ENCODE peak calls at places on chromosomes 7 and 10, in five cellular contexts. G is A549, L is HepG2, J is H1, Y is K562. M is an unnamed sample.

GRCh38 chr10:51389415-51390342 is 309.7 kb downstream of the CSTF2T start:
- DNase-seq in J (peak), G (no peak), Y (peak), L (peak), M (peak)

GRCh38 chr7:127895814-127896280 is 135.4 kb downstream of the LRRC4 start:
- DNase-seq in L (no peak), Y (peak), J (no peak), G (no peak), M (no peak)

GRCh38 chr10:131419797-131420196 is 108.3 kb upstream of the TCERG1L start:
- DNase-seq in Y (no peak), G (no peak), L (no peak), J (no peak), M (no peak)

GRCh38 chr10:46992794-46993552 is 81.7 kb downstream of the PTPN20 start:
- DNase-seq in L (peak), G (peak), J (no peak), Y (no peak), M (peak)

GRCh38 chr10:71740069-71740468 is 20.5 kb upstream of the C10orf105 start:
- DNase-seq in Y (no peak), G (no peak), J (no peak), L (no peak), M (peak)

GRCh38 chr7:44275829-44276570 is 49.4 kb downstream of the CAMK2B start:
- DNase-seq in G (no peak), J (peak), L (no peak), Y (peak), M (no peak)

GRCh38 chr7:42244828-42245227 is 7.8 kb upstream of the GLI3 start:
- DNase-seq in L (no peak), G (no peak), Y (no peak), J (no peak), M (peak)

GRCh38 chr10:88049204-88049603 is 185.8 kb downstream of the PTEN start:
- DNase-seq in L (no peak), Y (no peak), J (no peak), G (no peak), M (no peak)

GRCh38 chr7:11281953-11282352 is 308.3 kb downstream of the PHF14 start:
- DNase-seq in G (no peak), L (no peak), Y (peak), J (no peak), M (no peak)

GRCh38 chr7:145729701-145730100 is 386.9 kb upstream of the CNTNAP2 start:
- DNase-seq in G (no peak), L (no peak), J (no peak), Y (no peak), M (no peak)

GRCh38 chr10:32995751-32996150 is 37.7 kb upstream of the ITGB1 start:
- DNase-seq in L (no peak), J (no peak), G (no peak), Y (no peak), M (peak)

GRCh38 chr10:124474502-124475070 is 13.0 kb downstream of the LHPP start:
- DNase-seq in L (no peak), G (no peak), Y (no peak), J (no peak), M (no peak)

GRCh38 chr7:101545441-101546190 is 83.5 kb downstream of the MYL10 start:
- DNase-seq in G (no peak), J (no peak), Y (no peak), L (no peak), M (no peak)

GRCh38 chr10:118610577-118610976 is 15.1 kb upstream of the PRLHR start:
- DNase-seq in G (no peak), L (no peak), Y (no peak), J (no peak), M (no peak)

GRCh38 chr10:73915206-73915851 is 4.4 kb downstream of the PLAU start:
- DNase-seq in J (no peak), L (no peak), G (no peak), Y (no peak), M (no peak)

GRCh38 chr7:39709768-39710291 is 86.5 kb downstream of the RALA start:
- DNase-seq in G (no peak), J (no peak), Y (no peak), L (no peak), M (peak)

GRCh38 chr7:141460781-141461715 is 90.2 kb upstream of the AGK start:
- DNase-seq in L (no peak), G (no peak), Y (no peak), J (no peak), M (no peak)

GRCh38 chr10:95341716-95342130 is 50.9 kb upstream of the PDLIM1 start:
- DNase-seq in Y (no peak), G (no peak), L (peak), J (no peak), M (peak)

GRCh38 chr7:42138691-42139090 is 98.3 kb downstream of the GLI3 start:
- DNase-seq in G (no peak), J (no peak), L (no peak), Y (no peak), M (no peak)

GRCh38 chr10:70374775-70375614 is 7.4 kb downstream of the LRRC20 start:
- DNase-seq in Y (no peak), L (no peak), J (no peak), G (no peak), M (peak)

GRCh38 chr10:32960022-32960421 is 2.0 kb upstream of the ITGB1 start:
- DNase-seq in G (no peak), J (no peak), Y (peak), L (no peak), M (no peak)

GRCh38 chr7:158957921-158958471 is 101.6 kb downstream of the DYNC2I1 start:
- DNase-seq in Y (peak), G (no peak), L (no peak), J (no peak), M (no peak)

GRCh38 chr7:134890246-134891240 is 95.8 kb upstream of the AGBL3 start:
- DNase-seq in L (peak), J (no peak), Y (no peak), G (no peak), M (peak)

GRCh38 chr10:80493482-80494021 is 39.4 kb downstream of the TSPAN14 start:
- DNase-seq in L (peak), G (no peak), J (no peak), Y (no peak), M (no peak)

GRCh38 chr10:119406137-119406536 is 136.4 kb downstream of the RGS10 start:
- DNase-seq in L (no peak), G (no peak), Y (no peak), J (no peak), M (no peak)

GRCh38 chr7:43196379-43196778 is 83.9 kb downstream of the HECW1 start:
- DNase-seq in Y (no peak), G (no peak), J (no peak), L (no peak), M (no peak)

GRCh38 chr7:131878777-131879176 is 322.3 kb upstream of the PODXL start:
- DNase-seq in Y (no peak), J (no peak), G (no peak), L (no peak), M (no peak)

GRCh38 chr7:139709460-139709859 is 68.3 kb downstream of the HIPK2 start:
- DNase-seq in J (no peak), G (no peak), L (no peak), Y (no peak), M (peak)

GRCh38 chr10:30974355-30974754 is 57.3 kb downstream of the ZNF438 start:
- DNase-seq in G (no peak), L (no peak), Y (no peak), J (no peak), M (no peak)

GRCh38 chr7:107206136-107206535 is 37.3 kb downstream of the HBP1 start:
- DNase-seq in J (no peak), G (no peak), L (no peak), Y (no peak), M (no peak)

DNA sequence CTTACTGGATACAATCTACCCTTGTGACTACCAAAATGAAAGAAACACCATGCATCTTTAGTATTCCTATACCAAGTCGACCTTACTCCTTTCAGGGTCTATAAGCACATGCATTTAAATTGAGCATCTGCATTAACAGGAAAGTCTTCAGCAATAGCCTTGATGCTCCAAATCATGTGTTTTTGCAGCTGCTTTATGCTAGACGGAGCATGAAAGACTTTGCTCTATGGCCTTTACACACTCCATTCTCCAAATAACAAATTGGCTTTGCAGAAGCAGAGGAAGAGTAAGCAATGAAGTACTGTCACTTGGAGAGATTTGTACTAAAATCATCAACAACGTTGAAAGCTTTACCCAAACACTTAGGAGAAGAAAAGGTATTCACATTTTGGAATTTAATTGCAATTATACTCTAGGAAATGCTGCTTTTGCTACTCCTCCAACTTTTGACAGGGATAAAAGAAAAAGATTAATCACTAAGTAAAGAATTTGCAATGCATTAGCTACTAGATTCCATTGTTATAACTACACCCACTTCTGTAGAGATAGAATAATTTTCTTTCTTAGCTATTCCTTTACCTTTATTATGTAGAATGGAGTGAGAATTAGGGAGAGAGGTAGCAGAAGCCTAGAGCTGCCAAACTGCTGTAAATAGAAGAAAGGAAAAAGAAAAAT is 131.8 kb downstream of the SEMA3E start:
- DNase-seq in L (no peak), G (no peak), J (no peak), Y (no peak), M (no peak)
- TF ChIP-seq MAFK in L (no peak), G (no peak), J (no peak), Y (no peak), M (no peak)

GRCh38 chr10:75159519-75159918 is 48.1 kb downstream of the SAMD8 start:
- DNase-seq in J (no peak), G (no peak), L (no peak), Y (no peak), M (peak)
- TF ChIP-seq MAFK in J (no peak), G (no peak), L (no peak), Y (no peak), M (no peak)

GRCh38 chr7:7858559-7858958 is 110.0 kb upstream of the GLCCI1 start:
- DNase-seq in G (no peak), L (no peak), Y (no peak), J (no peak), M (no peak)
- TF ChIP-seq MAFK in G (no peak), L (no peak), Y (no peak), J (no peak), M (no peak)

DNA sequence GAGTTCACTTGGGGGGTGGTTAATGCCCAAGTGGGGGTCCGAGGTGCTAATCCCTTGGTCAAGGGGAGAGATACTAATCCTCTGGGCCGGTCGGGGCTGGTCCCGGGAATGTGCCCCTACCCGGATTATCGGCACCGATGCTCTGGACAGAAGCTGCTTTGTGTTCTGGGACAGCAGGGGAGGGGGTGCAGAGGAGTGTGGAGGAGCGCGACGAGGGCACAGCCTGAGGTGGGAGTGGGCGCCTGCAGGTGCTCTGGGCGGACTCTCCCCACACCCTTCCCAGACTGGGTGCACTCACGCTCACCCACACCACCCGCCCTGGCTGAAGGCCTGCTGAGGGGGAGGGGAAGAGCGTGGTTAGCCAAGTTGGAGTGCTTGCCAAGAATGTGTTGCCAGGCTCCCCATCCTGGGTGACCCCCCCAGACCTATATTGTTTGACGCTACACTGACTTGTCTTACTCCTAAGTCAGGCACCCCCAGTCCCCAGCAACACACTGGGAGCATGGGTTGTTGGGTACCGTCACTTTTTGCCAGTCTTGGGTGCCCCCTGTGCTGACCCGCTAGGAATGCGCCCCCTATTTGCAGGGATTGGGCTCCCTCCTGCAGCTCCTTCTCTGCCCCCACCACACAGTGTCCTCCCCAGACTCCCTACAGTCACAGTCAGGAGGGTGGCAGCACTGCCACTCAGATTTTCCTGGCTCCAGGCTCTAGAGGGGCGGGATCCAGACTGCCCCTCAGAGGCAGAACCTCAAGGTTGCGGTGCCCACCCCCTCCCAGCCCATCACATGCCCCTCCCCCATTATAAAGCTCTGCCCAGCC is 1.2 kb downstream of the SLC4A2 start:
- DNase-seq in L (peak), J (no peak), G (peak), Y (no peak), M (no peak)
- TF ChIP-seq MAFK in L (no peak), J (no peak), G (no peak), Y (no peak), M (no peak)

GRCh38 chr7:1909476-1909875 is 239.4 kb downstream of the ELFN1 start:
- DNase-seq in G (no peak), L (no peak), J (no peak), Y (no peak), M (no peak)
- TF ChIP-seq MAFK in G (no peak), L (no peak), J (no peak), Y (no peak), M (no peak)

GRCh38 chr7:56493704-56494450 is 377.7 kb upstream of the NUPR2 start:
- DNase-seq in L (no peak), G (no peak), J (no peak), Y (no peak), M (no peak)

GRCh38 chr7:56491636-56492425 is 375.6 kb upstream of the NUPR2 start:
- DNase-seq in G (no peak), J (no peak), Y (no peak), L (no peak), M (no peak)

GRCh38 chr7:56493196-56493595 is 377.0 kb upstream of the NUPR2 start:
- DNase-seq in J (no peak), L (no peak), Y (no peak), G (no peak), M (no peak)

GRCh38 chr7:56495165-56495564 is 378.9 kb upstream of the NUPR2 start:
- DNase-seq in Y (no peak), L (no peak), J (no peak), G (no peak), M (no peak)
- TF ChIP-seq MAFK in Y (no peak), L (no peak), J (no peak), G (no peak), M (no peak)